ENCODE peak calls at places on chromosomes 6 and 20, in ten cellular contexts. One of them, this sample, is unnamed. For H3K27me3, the result is how much of the 10 kb centered on the place peaks cover.

GRCh38 chr20:6583134-6583738 is 184.2 kb upstream of the BMP2 start:
- DNase-seq in heart left ventricle: peak
- DNase-seq in right atrium auricular region: no peak
- DNase-seq in uterus: no peak
- DNase-seq in CD8-positive, alpha-beta T cell: no peak
- DNase-seq in H9: peak
- DNase-seq in GM06990: no peak
- DNase-seq in osteoblast: no peak
- DNase-seq in gastrocnemius medialis: no peak
- DNase-seq in left lung: peak
- DNase-seq in this sample: no peak

GRCh38 chr6:105649192-105649591 is 246.3 kb upstream of the PREP start:
- DNase-seq in right atrium auricular region: no peak
- DNase-seq in uterus: no peak
- DNase-seq in H9: no peak
- DNase-seq in gastrocnemius medialis: no peak
- DNase-seq in CD8-positive, alpha-beta T cell: no peak
- DNase-seq in heart left ventricle: no peak
- DNase-seq in left lung: no peak
- DNase-seq in GM06990: peak
- DNase-seq in osteoblast: no peak
- DNase-seq in this sample: no peak

GRCh38 chr6:83511901-83512681 is at the start of gene PRSS35:
- DNase-seq in osteoblast: peak
- DNase-seq in CD8-positive, alpha-beta T cell: no peak
- DNase-seq in right atrium auricular region: peak
- DNase-seq in uterus: peak
- DNase-seq in H9: peak
- DNase-seq in gastrocnemius medialis: no peak
- DNase-seq in left lung: peak
- DNase-seq in GM06990: peak
- DNase-seq in heart left ventricle: peak
- DNase-seq in this sample: no peak

GRCh38 chr6:3619201-3619600 is 132.3 kb downstream of the PXDC1 start:
- DNase-seq in left lung: no peak
- DNase-seq in osteoblast: no peak
- DNase-seq in GM06990: no peak
- DNase-seq in heart left ventricle: no peak
- DNase-seq in H9: no peak
- DNase-seq in gastrocnemius medialis: no peak
- DNase-seq in uterus: no peak
- DNase-seq in right atrium auricular region: no peak
- DNase-seq in CD8-positive, alpha-beta T cell: no peak
- DNase-seq in this sample: peak

GRCh38 chr6:142222022-142222421 is 75.0 kb downstream of the VTA1 start:
- DNase-seq in H9: no peak
- DNase-seq in GM06990: no peak
- DNase-seq in uterus: no peak
- DNase-seq in right atrium auricular region: no peak
- DNase-seq in left lung: no peak
- DNase-seq in heart left ventricle: no peak
- DNase-seq in osteoblast: no peak
- DNase-seq in gastrocnemius medialis: no peak
- DNase-seq in CD8-positive, alpha-beta T cell: no peak
- DNase-seq in this sample: no peak

GRCh38 chr6:51855310-51856082 is 231.9 kb downstream of the PKHD1 start:
- DNase-seq in left lung: no peak
- DNase-seq in gastrocnemius medialis: no peak
- DNase-seq in H9: peak
- DNase-seq in heart left ventricle: no peak
- DNase-seq in GM06990: peak
- DNase-seq in CD8-positive, alpha-beta T cell: no peak
- DNase-seq in uterus: no peak
- DNase-seq in right atrium auricular region: no peak
- DNase-seq in osteoblast: peak
- DNase-seq in this sample: no peak

GRCh38 chr6:148144917-148145521 is 197.6 kb upstream of the SASH1 start:
- DNase-seq in osteoblast: peak
- DNase-seq in right atrium auricular region: peak
- DNase-seq in GM06990: no peak
- DNase-seq in CD8-positive, alpha-beta T cell: peak
- DNase-seq in H9: peak
- DNase-seq in heart left ventricle: peak
- DNase-seq in uterus: peak
- DNase-seq in left lung: no peak
- DNase-seq in gastrocnemius medialis: peak
- DNase-seq in this sample: no peak

GRCh38 chr6:43509142-43509983 is 783 bp downstream of the LRRC73 start:
- DNase-seq in gastrocnemius medialis: no peak
- DNase-seq in heart left ventricle: no peak
- DNase-seq in uterus: no peak
- DNase-seq in right atrium auricular region: no peak
- DNase-seq in left lung: no peak
- DNase-seq in osteoblast: no peak
- DNase-seq in CD8-positive, alpha-beta T cell: no peak
- DNase-seq in GM06990: peak
- DNase-seq in H9: no peak
- DNase-seq in this sample: no peak

GRCh38 chr6:4225207-4225872 is 90.0 kb upstream of the ECI2 start:
- DNase-seq in H9: peak
- DNase-seq in CD8-positive, alpha-beta T cell: no peak
- DNase-seq in right atrium auricular region: no peak
- DNase-seq in osteoblast: no peak
- DNase-seq in GM06990: no peak
- DNase-seq in gastrocnemius medialis: no peak
- DNase-seq in left lung: no peak
- DNase-seq in uterus: no peak
- DNase-seq in heart left ventricle: no peak
- DNase-seq in this sample: no peak

GRCh38 chr20:63501818-63502670 is 3.2 kb upstream of the EEF1A2 start:
- DNase-seq in right atrium auricular region: no peak
- DNase-seq in uterus: no peak
- DNase-seq in H9: peak
- DNase-seq in heart left ventricle: no peak
- DNase-seq in left lung: no peak
- DNase-seq in GM06990: no peak
- DNase-seq in gastrocnemius medialis: peak
- DNase-seq in CD8-positive, alpha-beta T cell: no peak
- DNase-seq in osteoblast: peak
- DNase-seq in this sample: no peak

GRCh38 chr6:113825776-113826175 is 31.4 kb upstream of the MARCKS start:
- DNase-seq in H9: no peak
- DNase-seq in osteoblast: peak
- DNase-seq in CD8-positive, alpha-beta T cell: no peak
- DNase-seq in heart left ventricle: peak
- DNase-seq in right atrium auricular region: no peak
- DNase-seq in left lung: peak
- DNase-seq in GM06990: no peak
- DNase-seq in uterus: peak
- DNase-seq in gastrocnemius medialis: peak
- DNase-seq in this sample: no peak

GRCh38 chr6:42374027-42374669 is 77.6 kb downstream of the TRERF1 start:
- DNase-seq in right atrium auricular region: no peak
- DNase-seq in H9: no peak
- DNase-seq in GM06990: no peak
- DNase-seq in osteoblast: no peak
- DNase-seq in heart left ventricle: no peak
- DNase-seq in CD8-positive, alpha-beta T cell: peak
- DNase-seq in left lung: no peak
- DNase-seq in uterus: no peak
- DNase-seq in gastrocnemius medialis: no peak
- DNase-seq in this sample: no peak

GRCh38 chr6:157265630-157266029 is 57.7 kb downstream of the TMEM242 start:
- DNase-seq in CD8-positive, alpha-beta T cell: no peak
- DNase-seq in heart left ventricle: no peak
- DNase-seq in GM06990: no peak
- DNase-seq in gastrocnemius medialis: no peak
- DNase-seq in osteoblast: peak
- DNase-seq in right atrium auricular region: no peak
- DNase-seq in left lung: peak
- DNase-seq in H9: no peak
- DNase-seq in uterus: no peak
- DNase-seq in this sample: no peak

GRCh38 chr6:133407320-133408100 is 166.4 kb downstream of the EYA4 start:
- DNase-seq in H9: no peak
- DNase-seq in CD8-positive, alpha-beta T cell: no peak
- DNase-seq in GM06990: no peak
- DNase-seq in gastrocnemius medialis: no peak
- DNase-seq in left lung: no peak
- DNase-seq in osteoblast: no peak
- DNase-seq in heart left ventricle: no peak
- DNase-seq in right atrium auricular region: no peak
- DNase-seq in uterus: no peak
- DNase-seq in this sample: no peak

GRCh38 chr6:84785676-84786075 is 21.3 kb upstream of the TBX18 start:
- DNase-seq in right atrium auricular region: no peak
- DNase-seq in osteoblast: peak
- DNase-seq in uterus: no peak
- DNase-seq in CD8-positive, alpha-beta T cell: no peak
- DNase-seq in left lung: no peak
- DNase-seq in heart left ventricle: no peak
- DNase-seq in H9: no peak
- DNase-seq in gastrocnemius medialis: no peak
- DNase-seq in GM06990: no peak
- DNase-seq in this sample: no peak

GRCh38 chr20:45938727-45939438 is 4.4 kb downstream of the PCIF1 start:
- DNase-seq in H9: peak
- DNase-seq in GM06990: no peak
- DNase-seq in right atrium auricular region: no peak
- DNase-seq in heart left ventricle: no peak
- DNase-seq in uterus: no peak
- DNase-seq in left lung: peak
- DNase-seq in gastrocnemius medialis: no peak
- DNase-seq in CD8-positive, alpha-beta T cell: no peak
- DNase-seq in osteoblast: peak
- DNase-seq in this sample: no peak

GRCh38 chr6:89836637-89837222 is 7.0 kb downstream of the CASP8AP2 start:
- DNase-seq in heart left ventricle: no peak
- DNase-seq in right atrium auricular region: no peak
- DNase-seq in uterus: no peak
- DNase-seq in osteoblast: no peak
- DNase-seq in H9: no peak
- DNase-seq in gastrocnemius medialis: no peak
- DNase-seq in left lung: no peak
- DNase-seq in GM06990: peak
- DNase-seq in CD8-positive, alpha-beta T cell: no peak
- DNase-seq in this sample: no peak

DNA sequence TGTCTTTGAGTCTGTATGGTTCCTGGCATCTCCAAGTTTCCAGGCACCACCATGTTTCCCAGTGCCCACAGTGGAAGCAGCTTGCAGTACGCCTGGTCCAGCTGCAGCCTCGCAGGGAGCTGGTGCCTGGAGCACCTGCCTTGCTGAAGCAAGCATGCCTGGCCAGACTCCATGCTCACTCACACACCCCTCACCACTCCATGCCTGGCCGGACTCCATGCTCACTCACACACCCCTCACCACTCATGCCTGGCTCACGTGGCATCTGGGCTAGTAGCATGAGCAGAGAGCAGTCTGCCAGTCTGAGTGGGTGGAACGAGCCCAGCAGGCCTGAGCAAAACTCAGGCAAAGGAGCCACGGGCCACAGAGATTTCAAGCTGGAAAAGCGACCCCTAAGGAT is 214.3 kb downstream of the TFAP2C start:
- DNase-seq in H9: no peak
- DNase-seq in osteoblast: no peak
- DNase-seq in left lung: no peak
- DNase-seq in right atrium auricular region: no peak
- DNase-seq in uterus: no peak
- DNase-seq in GM06990: no peak
- DNase-seq in gastrocnemius medialis: no peak
- DNase-seq in CD8-positive, alpha-beta T cell: no peak
- DNase-seq in heart left ventricle: no peak
- DNase-seq in this sample: no peak
- H3K27me3 ChIP-seq in H9: under half
- H3K27me3 ChIP-seq in osteoblast: under half
- H3K27me3 ChIP-seq in left lung: under half
- H3K27me3 ChIP-seq in right atrium auricular region: under half
- H3K27me3 ChIP-seq in uterus: under half
- H3K27me3 ChIP-seq in GM06990: under half
- H3K27me3 ChIP-seq in gastrocnemius medialis: under half
- H3K27me3 ChIP-seq in CD8-positive, alpha-beta T cell: under half
- H3K27me3 ChIP-seq in heart left ventricle: under half
- H3K27me3 ChIP-seq in this sample: under half

DNA sequence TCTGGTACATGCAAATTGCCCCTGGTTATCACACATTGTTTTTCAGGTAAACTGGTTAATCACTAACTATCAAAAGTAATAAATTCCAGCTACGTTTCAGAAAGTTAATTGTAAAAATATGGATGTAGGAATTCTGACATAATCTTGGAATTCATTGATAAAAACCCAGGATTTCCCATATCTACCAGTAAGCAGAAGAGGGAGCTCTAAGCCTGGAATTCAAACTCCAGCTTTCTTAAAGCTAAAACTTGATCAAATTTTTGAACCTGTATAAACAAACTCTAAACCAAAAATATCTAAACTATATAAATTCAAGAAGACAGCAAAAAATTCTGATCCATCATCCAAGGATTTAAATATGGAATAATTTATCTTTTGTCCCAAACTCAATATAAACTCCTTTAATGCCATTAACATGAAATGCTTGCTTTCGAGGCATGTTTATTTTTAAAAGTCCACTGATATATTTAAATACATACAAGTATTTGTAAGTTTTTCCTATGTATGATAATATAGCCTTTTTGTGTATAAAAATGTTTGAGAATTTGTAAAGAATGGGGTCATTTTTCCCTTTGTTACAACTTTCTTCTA is 91.5 kb upstream of the RNF217 start:
- DNase-seq in osteoblast: no peak
- DNase-seq in GM06990: no peak
- DNase-seq in left lung: no peak
- DNase-seq in CD8-positive, alpha-beta T cell: no peak
- DNase-seq in gastrocnemius medialis: no peak
- DNase-seq in H9: no peak
- DNase-seq in heart left ventricle: no peak
- DNase-seq in uterus: no peak
- DNase-seq in right atrium auricular region: no peak
- DNase-seq in this sample: no peak
- TF ChIP-seq CTCF in osteoblast: peak
- TF ChIP-seq CTCF in GM06990: peak
- TF ChIP-seq CTCF in left lung: peak
- TF ChIP-seq CTCF in CD8-positive, alpha-beta T cell: no peak
- TF ChIP-seq CTCF in gastrocnemius medialis: peak
- TF ChIP-seq CTCF in H9: peak
- TF ChIP-seq CTCF in heart left ventricle: peak
- TF ChIP-seq CTCF in uterus: peak
- TF ChIP-seq CTCF in right atrium auricular region: peak
- TF ChIP-seq CTCF in this sample: peak

GRCh38 chr20:62473717-62474584 is 1.8 kb downstream of the GATA5 start:
- DNase-seq in H9: peak
- DNase-seq in heart left ventricle: no peak
- DNase-seq in uterus: no peak
- DNase-seq in GM06990: no peak
- DNase-seq in osteoblast: peak
- DNase-seq in CD8-positive, alpha-beta T cell: no peak
- DNase-seq in right atrium auricular region: no peak
- DNase-seq in left lung: no peak
- DNase-seq in gastrocnemius medialis: no peak
- DNase-seq in this sample: no peak
- H3K27me3 ChIP-seq in H9: under half
- H3K27me3 ChIP-seq in heart left ventricle: under half
- H3K27me3 ChIP-seq in uterus: under half
- H3K27me3 ChIP-seq in GM06990: under half
- H3K27me3 ChIP-seq in osteoblast: half or more
- H3K27me3 ChIP-seq in CD8-positive, alpha-beta T cell: under half
- H3K27me3 ChIP-seq in right atrium auricular region: under half
- H3K27me3 ChIP-seq in left lung: half or more
- H3K27me3 ChIP-seq in gastrocnemius medialis: half or more
- H3K27me3 ChIP-seq in this sample: under half

GRCh38 chr20:47304287-47304686 is 52.2 kb downstream of the ZMYND8 start:
- DNase-seq in right atrium auricular region: no peak
- DNase-seq in GM06990: no peak
- DNase-seq in CD8-positive, alpha-beta T cell: no peak
- DNase-seq in left lung: no peak
- DNase-seq in uterus: no peak
- DNase-seq in H9: no peak
- DNase-seq in gastrocnemius medialis: no peak
- DNase-seq in heart left ventricle: no peak
- DNase-seq in osteoblast: peak
- DNase-seq in this sample: no peak
- TF ChIP-seq CTCF in right atrium auricular region: peak
- TF ChIP-seq CTCF in GM06990: no peak
- TF ChIP-seq CTCF in CD8-positive, alpha-beta T cell: no peak
- TF ChIP-seq CTCF in left lung: no peak
- TF ChIP-seq CTCF in uterus: no peak
- TF ChIP-seq CTCF in H9: no peak
- TF ChIP-seq CTCF in gastrocnemius medialis: no peak
- TF ChIP-seq CTCF in heart left ventricle: no peak
- TF ChIP-seq CTCF in osteoblast: peak
- TF ChIP-seq CTCF in this sample: no peak

This sample was measured in vagina.